ENCODE peak calls at places on chromosome 15, in five cellular contexts. U is A549, Z is HepG2, Y is K562, R is GM12878. H is an unnamed sample.

GRCh38 chr15:95498956-95499355 is 831.5 kb upstream of the NR2F2 start:
- DNase-seq in Z (no peak), U (no peak), Y (no peak), R (no peak), H (no peak)

GRCh38 chr15:34953851-34954250 is 15.7 kb downstream of the AQR start:
- DNase-seq in Y (no peak), Z (no peak), U (no peak), R (no peak), H (no peak)

GRCh38 chr15:74889390-74889881 is 406 bp upstream of the MPI start:
- DNase-seq in Y (peak), U (no peak), R (no peak), Z (no peak), H (no peak)

GRCh38 chr15:43105077-43105769 is 615 bp downstream of the UBR1 start:
- DNase-seq in Z (peak), U (peak), Y (peak), R (no peak), H (no peak)

GRCh38 chr15:47339800-47340575 is 377.3 kb upstream of the SEMA6D start:
- DNase-seq in R (no peak), Z (no peak), U (no peak), Y (no peak), H (no peak)

GRCh38 chr15:29986946-29987345 is 95.8 kb upstream of the GOLGA8J start:
- DNase-seq in R (no peak), Y (no peak), U (no peak), Z (no peak), H (no peak)

GRCh38 chr15:41934843-41935242 is 37.5 kb downstream of the EHD4 start:
- DNase-seq in U (no peak), R (no peak), Y (no peak), Z (no peak), H (no peak)

GRCh38 chr15:65926459-65926858 is 57.2 kb downstream of the RAB11A start:
- DNase-seq in Z (no peak), Y (no peak), U (no peak), R (no peak), H (no peak)

GRCh38 chr15:39730552-39730951 is 52.1 kb downstream of the FSIP1 start:
- DNase-seq in Z (peak), R (no peak), U (peak), Y (no peak), H (no peak)

GRCh38 chr15:98959640-98960007 is 48.0 kb downstream of the PGPEP1L start:
- DNase-seq in Z (no peak), U (no peak), R (no peak), Y (no peak), H (no peak)

GRCh38 chr15:60788514-60789091 is 309.7 kb upstream of the ICE2 start:
- DNase-seq in Y (no peak), Z (no peak), U (no peak), R (no peak), H (no peak)

GRCh38 chr15:38853608-38854007 is 289.0 kb upstream of the RASGRP1 start:
- DNase-seq in R (no peak), U (no peak), Y (no peak), Z (no peak), H (peak)

GRCh38 chr15:68668926-68669600 is 90.3 kb downstream of the CORO2B start:
- DNase-seq in Y (no peak), Z (no peak), R (no peak), U (no peak), H (no peak)

GRCh38 chr15:73318463-73319351 is 50.1 kb downstream of the HCN4 start:
- DNase-seq in Y (peak), R (no peak), Z (no peak), U (no peak), H (no peak)

GRCh38 chr15:95394186-95395067 is 936.1 kb upstream of the NR2F2 start:
- DNase-seq in R (no peak), U (no peak), Z (no peak), Y (no peak), H (no peak)

GRCh38 chr15:29566914-29567313 is 255.4 kb downstream of the TJP1 start:
- DNase-seq in R (no peak), U (no peak), Z (no peak), Y (no peak), H (no peak)

GRCh38 chr15:65836665-65837064 is 32.6 kb upstream of the RAB11A start:
- DNase-seq in U (no peak), Z (no peak), R (no peak), Y (no peak), H (peak)

GRCh38 chr15:58271410-58271809 is 133.2 kb downstream of the AQP9 start:
- DNase-seq in U (no peak), Z (no peak), Y (no peak), R (no peak), H (no peak)

GRCh38 chr15:91456251-91456718 is 356.2 kb downstream of the SV2B start:
- DNase-seq in Y (no peak), Z (no peak), R (no peak), U (no peak), H (no peak)

GRCh38 chr15:86572368-86572841 is 492.7 kb downstream of the AGBL1 start:
- DNase-seq in R (no peak), Y (no peak), U (no peak), Z (no peak), H (no peak)

GRCh38 chr15:41423979-41424659 is 7.2 kb downstream of the RTF1 start:
- DNase-seq in R (peak), Y (no peak), Z (no peak), U (no peak), H (no peak)

GRCh38 chr15:60912984-60913697 is 316.0 kb downstream of the RORA start:
- DNase-seq in Y (no peak), U (no peak), R (no peak), Z (no peak), H (no peak)

GRCh38 chr15:67013696-67014095 is 51.7 kb upstream of the SMAD3 start:
- DNase-seq in U (no peak), Z (no peak), R (no peak), Y (no peak), H (peak)

GRCh38 chr15:40410476-40410875 is 4.9 kb downstream of the IVD start:
- DNase-seq in Z (no peak), R (no peak), U (no peak), Y (no peak), H (no peak)

GRCh38 chr15:77810180-77810579 is 177.5 kb upstream of the LINGO1 start:
- DNase-seq in Z (no peak), R (no peak), Y (no peak), U (no peak), H (no peak)

GRCh38 chr15:101502572-101503295 is 13.2 kb upstream of the PCSK6 start:
- DNase-seq in R (no peak), Y (no peak), U (no peak), Z (no peak), H (no peak)

GRCh38 chr15:97904196-97904572 is 56.3 kb upstream of the ARRDC4 start:
- DNase-seq in R (no peak), Z (peak), Y (peak), U (peak), H (peak)

GRCh38 chr15:74060251-74060650 is 22.1 kb downstream of the GOLGA6A start:
- DNase-seq in R (no peak), Z (no peak), Y (no peak), U (no peak), H (no peak)

GRCh38 chr15:35702946-35703495 is 157.1 kb upstream of the DPH6 start:
- DNase-seq in Y (no peak), Z (no peak), R (no peak), U (no peak), H (no peak)

GRCh38 chr15:73691398-73691797 is 7.2 kb downstream of the CD276 start:
- DNase-seq in Y (peak), U (no peak), R (no peak), Z (no peak), H (no peak)

GRCh38 chr15:90585863-90586262 is 56.1 kb downstream of the CRTC3 start:
- DNase-seq in Z (no peak), R (no peak), Y (no peak), U (no peak), H (no peak)

GRCh38 chr15:90232941-90233700 is 620 bp downstream of the CIB1 start:
- DNase-seq in R (no peak), U (peak), Z (peak), Y (peak), H (peak)

GRCh38 chr15:99507016-99507731 is 58.6 kb upstream of the MEF2A start:
- DNase-seq in U (no peak), Z (peak), Y (no peak), R (no peak), H (no peak)

GRCh38 chr15:64148168-64148567 is 3.4 kb upstream of the SNX22 start:
- DNase-seq in U (no peak), Y (no peak), Z (no peak), R (no peak), H (no peak)
- TF ChIP-seq HDAC2 in U (no peak), Y (no peak), Z (no peak), R (no peak), H (no peak)

GRCh38 chr15:70099966-70100494 is 2.3 kb upstream of the TLE3 start:
- DNase-seq in R (no peak), Z (no peak), U (no peak), Y (peak), H (no peak)
- TF ChIP-seq HDAC2 in R (no peak), Z (no peak), U (no peak), Y (no peak), H (no peak)

DNA sequence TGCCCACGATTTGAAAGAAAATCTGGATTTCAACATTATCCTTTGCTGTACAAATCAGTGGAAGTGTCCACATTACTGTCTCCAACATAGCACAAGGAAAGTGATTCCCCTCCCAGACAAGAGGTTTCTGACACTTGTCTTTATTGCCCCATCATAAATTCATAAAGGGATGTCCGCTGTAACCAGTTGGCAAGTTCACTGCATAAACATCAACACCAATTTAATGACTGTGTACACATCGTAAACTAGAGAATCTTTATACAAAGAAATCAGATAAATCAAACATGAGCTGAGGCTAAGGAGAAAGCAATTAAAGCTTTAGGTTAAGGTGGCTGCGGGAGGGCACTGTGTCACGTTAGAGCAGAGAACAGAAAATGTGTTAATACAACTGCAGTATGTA is 129.8 kb downstream of the MEIS2 start:
- DNase-seq in R (no peak), U (no peak), Z (no peak), Y (no peak), H (no peak)
- TF ChIP-seq HDAC2 in R (no peak), U (no peak), Z (no peak), Y (no peak), H (no peak)

GRCh38 chr15:88512606-88513005 is 33.9 kb downstream of the DET1 start:
- DNase-seq in Z (no peak), Y (no peak), R (no peak), U (no peak), H (no peak)

GRCh38 chr15:88511161-88511560 is 35.3 kb downstream of the DET1 start:
- DNase-seq in U (no peak), R (no peak), Y (no peak), Z (no peak), H (no peak)

GRCh38 chr15:88509321-88509720 is 37.2 kb downstream of the DET1 start:
- DNase-seq in Y (no peak), R (no peak), Z (no peak), U (no peak), H (no peak)

GRCh38 chr15:88509964-88510363 is 36.5 kb downstream of the DET1 start:
- DNase-seq in Y (no peak), U (no peak), R (no peak), Z (no peak), H (no peak)

DNA sequence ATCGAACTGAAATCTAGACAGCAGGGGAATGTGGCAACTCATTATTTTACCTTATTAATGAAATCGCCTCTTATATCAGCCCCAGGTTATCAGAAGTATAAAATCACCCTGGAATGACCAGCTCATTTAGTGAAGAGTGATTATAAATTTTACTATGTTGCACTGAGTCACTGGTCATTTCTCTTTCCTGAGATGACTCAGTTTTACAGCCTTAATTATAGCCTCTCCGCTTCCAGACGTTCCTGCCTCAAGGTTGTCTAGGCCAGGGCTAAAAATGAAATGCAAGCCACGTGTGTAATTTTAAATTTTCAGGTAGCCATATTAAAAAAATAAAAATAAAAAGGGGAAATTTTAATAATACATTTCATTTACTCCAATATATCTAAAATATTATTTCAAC is 33.3 kb downstream of the DET1 start:
- DNase-seq in Z (no peak), U (no peak), Y (no peak), R (no peak), H (no peak)
- TF ChIP-seq HDAC2 in Z (no peak), U (no peak), Y (no peak), R (no peak), H (no peak)

DNA sequence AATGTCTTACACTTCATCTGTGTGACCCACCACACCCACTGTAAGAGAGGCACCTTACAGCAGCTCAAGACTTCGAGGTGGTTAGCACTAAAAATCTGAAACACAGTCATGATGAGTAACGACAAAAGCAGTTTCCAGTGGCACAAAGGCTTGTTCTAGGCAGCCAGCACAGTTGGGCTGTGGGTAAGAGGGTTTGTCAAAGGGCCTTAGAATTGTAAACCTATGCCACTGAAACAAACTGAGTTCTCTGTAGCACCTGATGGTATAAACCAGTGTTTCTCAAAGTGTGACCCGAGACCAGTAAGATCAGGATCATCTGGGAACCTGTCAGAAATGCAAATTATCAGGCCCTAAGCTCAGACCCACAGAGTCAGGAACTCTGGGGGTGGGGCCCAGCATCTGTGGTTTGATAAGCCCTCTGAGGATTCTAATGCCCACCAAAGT is 36.5 kb downstream of the DAPK2 start:
- DNase-seq in U (no peak), Z (no peak), R (peak), Y (no peak), H (no peak)
- TF ChIP-seq HDAC2 in U (no peak), Z (no peak), R (no peak), Y (no peak), H (no peak)

H was measured in H1.